ENCODE peak calls at places on chromosomes 13 and 19, in six cellular contexts. V, P, Q, U, X and Y are unnamed samples.

GRCh38 chr13:20431080-20431479 is 94.6 kb downstream of the CRYL1 start:
- DNase-seq in V (no peak), P (no peak), Q (no peak), U (no peak), X (no peak), Y (no peak)

GRCh38 chr19:3665681-3666544 is 34.4 kb downstream of the PIP5K1C start:
- DNase-seq in V (no peak), P (peak; percentile 70), Q (no peak), U (no peak), X (peak; percentile 36), Y (peak; percentile 53)

GRCh38 chr19:41811036-41811435 is 14.6 kb downstream of the CEACAM3 start:
- DNase-seq in V (no peak), P (no peak), Q (no peak), U (no peak), X (no peak), Y (no peak)

GRCh38 chr13:41222259-41222852 is 28.0 kb upstream of the KBTBD7 start:
- DNase-seq in V (peak; percentile 75), P (peak; percentile 67), Q (no peak), U (peak; percentile 40), X (peak; percentile 63), Y (peak; percentile 17)

GRCh38 chr13:45178349-45179142 is 22.3 kb downstream of the KCTD4 start:
- DNase-seq in V (no peak), P (no peak), Q (no peak), U (peak; percentile 93), X (peak; percentile 86), Y (no peak)

GRCh38 chr13:39401756-39402155 is 201.2 kb downstream of the LHFPL6 start:
- DNase-seq in V (no peak), P (no peak), Q (no peak), U (no peak), X (no peak), Y (no peak)

GRCh38 chr13:83877901-83878300 is 4.4 kb downstream of the SLITRK1 start:
- DNase-seq in V (no peak), P (no peak), Q (no peak), U (no peak), X (no peak), Y (no peak)

GRCh38 chr19:10010247-10010691 is at the start of gene COL5A3:
- DNase-seq in V (no peak), P (peak; percentile 59), Q (no peak), U (peak; percentile 58), X (peak; percentile 32), Y (no peak)

GRCh38 chr13:105336706-105337582 is 1198.5 kb downstream of the EFNB2 start:
- DNase-seq in V (peak; percentile 21), P (no peak), Q (no peak), U (peak; percentile 55), X (no peak), Y (no peak)

GRCh38 chr19:17522988-17523872 is 11.8 kb downstream of the PGLS start:
- DNase-seq in V (no peak), P (no peak), Q (no peak), U (no peak), X (no peak), Y (no peak)

GRCh38 chr13:65744761-65745160 is 1485.4 kb downstream of the PCDH9 start:
- DNase-seq in V (no peak), P (no peak), Q (no peak), U (peak; percentile 79), X (no peak), Y (no peak)

GRCh38 chr13:45603338-45603737 is 12.2 kb downstream of the ERICH6B start:
- DNase-seq in V (no peak), P (no peak), Q (no peak), U (no peak), X (no peak), Y (no peak)

GRCh38 chr19:44512326-44513298 is 12.3 kb upstream of the ZNF180 start:
- DNase-seq in V (peak; percentile 49), P (peak; percentile 80), Q (peak; percentile 31), U (peak; percentile 58), X (peak; percentile 25), Y (no peak)

GRCh38 chr13:50678464-50679162 is 164.9 kb downstream of the DLEU7 start:
- DNase-seq in V (no peak), P (no peak), Q (no peak), U (peak; percentile 60), X (peak; percentile 60), Y (no peak)

GRCh38 chr19:4284176-4284958 is 5.3 kb downstream of the SHD start:
- DNase-seq in V (peak; percentile 88), P (peak; percentile 94), Q (peak; percentile 71), U (no peak), X (no peak), Y (no peak)

GRCh38 chr13:20182231-20182846 is 10.4 kb downstream of the GJB2 start:
- DNase-seq in V (peak; percentile 80), P (peak; percentile 66), Q (no peak), U (peak; percentile 80), X (peak; percentile 75), Y (peak; percentile 74)

GRCh38 chr13:52361225-52361624 is 44.7 kb downstream of the THSD1 start:
- DNase-seq in V (no peak), P (no peak), Q (no peak), U (no peak), X (no peak), Y (no peak)

GRCh38 chr19:1624458-1624857 is 19.2 kb upstream of the UQCR11 start:
- DNase-seq in V (peak; percentile 84), P (peak; percentile 86), Q (peak; percentile 49), U (peak; percentile 37), X (peak; percentile 67), Y (peak; percentile 41)

GRCh38 chr19:7911509-7912143 is 3.0 kb upstream of the TGFBR3L start:
- DNase-seq in V (no peak), P (no peak), Q (no peak), U (no peak), X (no peak), Y (no peak)

GRCh38 chr19:9885077-9885552 is 50.0 kb downstream of the PIN1 start:
- DNase-seq in V (peak; percentile 40), P (no peak), Q (no peak), U (peak; percentile 23), X (peak; percentile 10), Y (no peak)

GRCh38 chr13:60111726-60112125 is 52.0 kb downstream of the DIAPH3 start:
- DNase-seq in V (no peak), P (no peak), Q (no peak), U (peak; percentile 43), X (no peak), Y (no peak)

GRCh38 chr19:20422216-20422615 is 143.4 kb downstream of the ZNF737 start:
- DNase-seq in V (peak; percentile 85), P (no peak), Q (no peak), U (no peak), X (no peak), Y (peak; percentile 46)
- H4K8ac ChIP-seq in V (no peak overlapping the region), P (no peak overlapping the region), Q (no peak overlapping the region), U (no peak overlapping the region), X (no peak overlapping the region), Y (no peak overlapping the region)

GRCh38 chr19:39516270-39516669 is 1.3 kb downstream of the SELENOV start:
- DNase-seq in V (no peak), P (peak; percentile 38), Q (no peak), U (no peak), X (no peak), Y (no peak)
- H4K8ac ChIP-seq in V (no peak overlapping the region), P (no peak overlapping the region), Q (no peak overlapping the region), U (no peak overlapping the region), X (no peak overlapping the region), Y (no peak overlapping the region)

DNA sequence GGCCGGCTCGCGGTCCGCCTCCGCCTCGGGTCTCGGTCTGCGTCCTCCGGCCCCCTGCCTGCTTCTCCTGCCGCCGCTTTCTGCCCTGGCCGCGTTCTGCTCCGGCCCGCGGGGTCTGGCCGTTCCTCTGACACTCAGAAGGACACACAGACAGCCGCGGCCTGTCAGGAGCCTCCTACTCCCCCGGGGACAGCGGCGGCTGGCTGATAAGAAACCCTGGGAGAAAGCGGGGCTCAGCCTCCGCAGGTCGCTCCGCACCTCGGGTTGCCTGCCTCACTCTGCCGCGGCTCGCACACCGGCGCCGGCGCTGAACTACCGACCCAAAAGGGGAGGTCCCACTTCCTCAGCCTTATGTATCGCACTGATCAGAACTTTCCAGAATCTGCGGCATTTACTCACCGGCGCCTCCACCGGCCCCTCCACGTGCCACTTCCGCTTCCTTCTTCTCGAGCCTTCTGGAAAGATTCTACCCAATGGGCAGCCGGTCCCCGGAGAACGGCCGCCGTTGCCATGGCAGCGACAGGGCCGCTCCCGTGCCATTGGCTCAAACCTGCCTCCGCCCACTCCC is at the start of gene HSPH1:
- DNase-seq in V (peak; percentile 99), P (peak; percentile 98), Q (peak; percentile 89), U (peak; percentile 97), X (peak; percentile 99), Y (peak; percentile 95)
- H4K8ac ChIP-seq in V (peak within 1 kb of the TSS; percentile 79), P (no peak within 1 kb of the TSS), Q (peak within 1 kb of the TSS; percentile 83), U (peak within 1 kb of the TSS; percentile 41), X (no peak within 1 kb of the TSS), Y (no peak within 1 kb of the TSS)

DNA sequence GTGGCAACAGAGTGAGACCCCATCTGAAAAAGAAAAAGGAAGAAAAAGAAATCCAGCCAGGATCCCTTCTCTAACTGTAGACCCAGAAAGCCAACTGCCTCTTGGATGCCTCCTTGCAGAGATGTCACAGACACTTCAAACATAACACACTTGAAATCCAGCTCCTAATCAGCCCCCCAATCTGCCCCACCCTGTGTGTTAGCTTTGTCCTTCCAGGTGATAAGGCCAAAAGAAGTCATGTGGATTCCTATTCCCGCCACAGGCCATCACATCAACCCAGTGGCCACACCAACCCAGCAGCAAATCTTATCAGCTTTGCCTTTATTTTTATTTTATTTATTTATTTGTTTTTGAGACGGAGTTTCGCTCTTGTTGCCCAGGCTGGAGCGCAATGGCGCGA is 8.1 kb downstream of the BEST2 start:
- DNase-seq in V (no peak), P (no peak), Q (no peak), U (no peak), X (no peak), Y (no peak)
- H4K8ac ChIP-seq in V (no peak overlapping the region), P (no peak overlapping the region), Q (no peak overlapping the region), U (no peak overlapping the region), X (no peak overlapping the region), Y (no peak overlapping the region)

DNA sequence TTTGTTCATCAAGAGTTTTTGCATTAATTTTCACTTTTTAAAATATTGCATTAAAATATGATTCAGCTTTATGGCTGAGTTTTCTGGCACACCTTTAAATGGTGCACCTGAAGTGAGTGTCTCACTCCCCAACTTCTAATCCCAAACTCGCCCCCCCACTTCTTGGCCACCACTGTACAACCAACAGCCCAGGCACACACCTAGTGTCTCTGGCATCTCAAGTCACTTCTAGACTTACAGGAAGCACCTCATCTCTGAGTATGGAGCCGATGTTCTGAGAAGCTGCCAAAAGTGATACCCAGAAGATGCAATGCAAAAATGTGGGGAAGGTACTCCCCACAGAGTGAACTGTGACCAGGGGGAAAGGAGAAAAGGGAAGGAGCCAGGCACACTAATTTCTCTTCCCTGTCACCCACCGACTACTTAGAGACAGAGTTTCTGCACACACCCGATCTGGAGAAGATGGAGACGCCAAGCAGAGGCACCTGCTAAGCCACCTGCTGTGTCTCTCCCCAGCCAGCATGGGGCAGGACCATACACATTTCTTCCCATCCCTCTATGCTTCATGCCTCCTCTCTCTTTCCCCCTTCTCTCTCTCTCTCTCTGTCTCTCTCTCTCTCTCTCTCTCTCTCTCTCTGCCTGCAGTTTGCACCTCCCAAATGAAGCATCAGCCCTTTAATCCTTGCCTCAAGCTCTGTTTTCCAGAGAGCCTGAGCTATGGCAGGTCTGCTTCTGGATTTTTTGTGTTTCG is 155.3 kb upstream of the ZNF507 start:
- DNase-seq in V (no peak), P (no peak), Q (no peak), U (no peak), X (no peak), Y (no peak)
- H4K8ac ChIP-seq in V (no peak overlapping the region), P (no peak overlapping the region), Q (no peak overlapping the region), U (no peak overlapping the region), X (no peak overlapping the region), Y (no peak overlapping the region)

GRCh38 chr13:69107436-69107835 is 1000.2 kb upstream of the ATXN8OS start:
- DNase-seq in V (no peak), P (no peak), Q (no peak), U (no peak), X (no peak), Y (no peak)
- H4K8ac ChIP-seq in V (no peak overlapping the region), P (no peak overlapping the region), Q (no peak overlapping the region), U (no peak overlapping the region), X (no peak overlapping the region), Y (no peak overlapping the region)